ENCODE peak calls at places on chromosomes 16 and 17, in eight cellular contexts. One of them, this sample, is unnamed.

GRCh38 chr16:74563828-74564263 is 43.1 kb downstream of the GLG1 start:
- DNase-seq in endothelial cell: no peak
- DNase-seq in heart left ventricle: no peak
- DNase-seq in RWPE1: no peak
- DNase-seq in WTC11: no peak
- DNase-seq in transverse colon: no peak
- DNase-seq in lower leg skin: no peak
- DNase-seq in HCT116: peak
- DNase-seq in this sample: no peak

GRCh38 chr16:10114411-10114810 is 67.8 kb downstream of the GRIN2A start:
- DNase-seq in endothelial cell: no peak
- DNase-seq in heart left ventricle: no peak
- DNase-seq in RWPE1: no peak
- DNase-seq in WTC11: no peak
- DNase-seq in transverse colon: no peak
- DNase-seq in lower leg skin: no peak
- DNase-seq in HCT116: no peak
- DNase-seq in this sample: no peak

GRCh38 chr16:1335996-1336395 is 2.6 kb downstream of the BAIAP3 start:
- DNase-seq in endothelial cell: no peak
- DNase-seq in heart left ventricle: no peak
- DNase-seq in RWPE1: no peak
- DNase-seq in WTC11: peak
- DNase-seq in transverse colon: no peak
- DNase-seq in lower leg skin: no peak
- DNase-seq in HCT116: no peak
- DNase-seq in this sample: no peak

GRCh38 chr17:48444531-48445247 is 14.7 kb upstream of the SKAP1 start:
- DNase-seq in endothelial cell: no peak
- DNase-seq in heart left ventricle: no peak
- DNase-seq in RWPE1: no peak
- DNase-seq in WTC11: no peak
- DNase-seq in transverse colon: no peak
- DNase-seq in lower leg skin: no peak
- DNase-seq in HCT116: no peak
- DNase-seq in this sample: no peak

GRCh38 chr16:85157813-85158701 is 45.8 kb upstream of the CIBAR2 start:
- DNase-seq in endothelial cell: no peak
- DNase-seq in heart left ventricle: no peak
- DNase-seq in RWPE1: no peak
- DNase-seq in WTC11: peak
- DNase-seq in transverse colon: no peak
- DNase-seq in lower leg skin: no peak
- DNase-seq in HCT116: no peak
- DNase-seq in this sample: no peak

GRCh38 chr16:16163109-16163508 is 60.2 kb downstream of the ABCC6 start:
- DNase-seq in endothelial cell: no peak
- DNase-seq in heart left ventricle: no peak
- DNase-seq in RWPE1: no peak
- DNase-seq in WTC11: no peak
- DNase-seq in transverse colon: no peak
- DNase-seq in lower leg skin: no peak
- DNase-seq in HCT116: no peak
- DNase-seq in this sample: no peak

GRCh38 chr16:82655315-82655714 is 28.5 kb downstream of the CDH13 start:
- DNase-seq in endothelial cell: no peak
- DNase-seq in heart left ventricle: peak
- DNase-seq in RWPE1: no peak
- DNase-seq in WTC11: no peak
- DNase-seq in transverse colon: peak
- DNase-seq in lower leg skin: no peak
- DNase-seq in HCT116: no peak
- DNase-seq in this sample: no peak

GRCh38 chr17:67629963-67630320 is 87.8 kb upstream of the NOL11 start:
- DNase-seq in endothelial cell: no peak
- DNase-seq in heart left ventricle: no peak
- DNase-seq in RWPE1: peak
- DNase-seq in WTC11: no peak
- DNase-seq in transverse colon: no peak
- DNase-seq in lower leg skin: no peak
- DNase-seq in HCT116: peak
- DNase-seq in this sample: no peak

GRCh38 chr17:80696456-80696855 is 151.8 kb downstream of the RPTOR start:
- DNase-seq in endothelial cell: no peak
- DNase-seq in heart left ventricle: no peak
- DNase-seq in RWPE1: no peak
- DNase-seq in WTC11: no peak
- DNase-seq in transverse colon: no peak
- DNase-seq in lower leg skin: no peak
- DNase-seq in HCT116: no peak
- DNase-seq in this sample: no peak

GRCh38 chr16:50467943-50468748 is 80.0 kb upstream of the NKD1 start:
- DNase-seq in endothelial cell: peak
- DNase-seq in heart left ventricle: no peak
- DNase-seq in RWPE1: no peak
- DNase-seq in WTC11: peak
- DNase-seq in transverse colon: peak
- DNase-seq in lower leg skin: peak
- DNase-seq in HCT116: no peak
- DNase-seq in this sample: no peak

GRCh38 chr17:61479493-61480413 is 27.5 kb downstream of the TBX4 start:
- DNase-seq in endothelial cell: no peak
- DNase-seq in heart left ventricle: no peak
- DNase-seq in RWPE1: no peak
- DNase-seq in WTC11: no peak
- DNase-seq in transverse colon: no peak
- DNase-seq in lower leg skin: peak
- DNase-seq in HCT116: no peak
- DNase-seq in this sample: no peak

GRCh38 chr17:45363498-45363897 is 46.7 kb upstream of the MAP3K14 start:
- DNase-seq in endothelial cell: no peak
- DNase-seq in heart left ventricle: no peak
- DNase-seq in RWPE1: no peak
- DNase-seq in WTC11: no peak
- DNase-seq in transverse colon: no peak
- DNase-seq in lower leg skin: peak
- DNase-seq in HCT116: no peak
- DNase-seq in this sample: no peak

DNA sequence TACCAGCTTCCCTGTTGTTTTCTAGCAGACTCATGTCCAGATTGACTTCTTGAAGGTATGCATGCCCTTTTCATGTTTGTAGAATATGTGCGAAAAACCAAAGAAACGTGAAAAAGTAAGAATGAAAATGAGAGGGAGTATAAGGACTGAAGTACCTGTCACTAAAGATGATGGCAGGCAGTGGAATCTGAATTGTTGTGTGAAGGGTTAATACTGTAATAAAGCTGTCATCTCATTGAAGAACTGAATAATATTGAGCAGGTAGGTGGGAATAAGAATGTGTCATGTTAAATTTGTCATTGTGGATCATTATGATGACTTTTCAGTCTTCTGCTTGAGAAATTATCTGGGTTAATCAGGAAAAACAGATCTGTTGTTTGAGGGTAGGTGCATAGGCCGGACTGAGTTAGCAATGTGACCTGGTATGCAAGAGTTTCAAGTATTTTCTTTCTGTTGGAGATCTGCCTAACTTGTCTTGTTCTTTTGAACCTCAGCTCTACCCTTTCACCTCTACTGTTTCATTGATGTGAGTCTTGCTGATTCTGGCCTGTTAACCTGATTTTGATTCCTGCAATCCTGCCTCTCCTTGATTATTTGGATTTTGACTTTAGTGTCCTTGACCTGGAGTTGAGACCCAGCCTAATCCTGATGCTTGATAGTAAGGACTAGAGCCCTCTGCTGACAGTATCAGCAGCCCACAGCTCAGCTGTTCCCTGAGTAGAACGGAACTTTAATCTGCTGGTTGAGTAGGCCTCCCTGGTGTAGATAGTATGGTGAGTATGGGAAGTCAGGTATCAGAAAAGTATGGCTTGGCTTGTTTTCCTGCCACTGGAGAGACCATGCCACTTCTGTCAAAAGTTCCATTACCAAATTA is 64.6 kb downstream of the MAP2K4 start:
- DNase-seq in endothelial cell: no peak
- DNase-seq in heart left ventricle: no peak
- DNase-seq in RWPE1: no peak
- DNase-seq in WTC11: no peak
- DNase-seq in transverse colon: no peak
- DNase-seq in lower leg skin: no peak
- DNase-seq in HCT116: no peak
- DNase-seq in this sample: no peak
- TF ChIP-seq CTCF in endothelial cell: no peak
- TF ChIP-seq CTCF in heart left ventricle: peak
- TF ChIP-seq CTCF in RWPE1: no peak
- TF ChIP-seq CTCF in WTC11: no peak
- TF ChIP-seq CTCF in transverse colon: no peak
- TF ChIP-seq CTCF in lower leg skin: no peak
- TF ChIP-seq CTCF in HCT116: no peak
- TF ChIP-seq CTCF in this sample: no peak

DNA sequence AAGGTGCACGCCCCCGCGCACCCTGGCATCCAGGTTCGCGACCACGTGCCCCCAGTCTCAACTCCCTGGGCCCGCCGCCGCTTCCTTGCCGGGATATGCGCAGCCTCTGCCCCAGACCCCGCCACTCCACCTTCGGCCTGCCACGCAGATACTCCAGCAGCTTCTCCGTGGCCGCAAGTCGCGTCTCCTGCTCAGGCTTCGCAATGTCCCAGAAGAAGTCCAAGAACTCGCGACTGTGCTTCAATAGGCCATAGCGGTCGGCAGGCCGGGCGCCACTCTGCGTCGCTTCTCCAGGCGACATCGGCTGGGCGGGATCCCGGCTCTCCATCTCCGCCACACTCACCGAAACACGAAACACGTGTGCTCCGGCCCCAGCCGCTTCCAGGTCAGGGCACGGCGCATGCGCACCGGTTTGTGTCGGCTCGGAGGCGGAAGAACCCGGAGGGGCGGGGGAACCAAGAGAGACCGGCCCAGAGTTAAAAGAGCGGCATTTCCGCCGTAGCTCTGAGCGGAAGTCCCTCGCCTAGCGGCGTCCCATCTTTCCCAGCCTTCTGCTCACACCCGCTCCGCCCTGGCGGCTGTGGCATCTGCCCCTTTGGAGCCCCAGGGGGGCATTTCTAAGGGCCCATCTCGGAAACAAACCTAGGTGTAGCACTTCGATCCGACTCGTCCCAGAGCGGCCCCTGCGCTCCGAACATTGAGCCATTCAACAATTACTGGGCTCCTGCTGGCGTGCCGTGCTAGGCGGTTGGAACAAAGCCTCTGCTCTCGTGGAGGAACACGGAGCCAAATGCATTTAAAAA is at the start of gene MYBBP1A:
- DNase-seq in endothelial cell: peak
- DNase-seq in heart left ventricle: peak
- DNase-seq in RWPE1: peak
- DNase-seq in WTC11: peak
- DNase-seq in transverse colon: peak
- DNase-seq in lower leg skin: peak
- DNase-seq in HCT116: peak
- DNase-seq in this sample: peak
- TF ChIP-seq CTCF in endothelial cell: peak
- TF ChIP-seq CTCF in heart left ventricle: peak
- TF ChIP-seq CTCF in RWPE1: no peak
- TF ChIP-seq CTCF in WTC11: no peak
- TF ChIP-seq CTCF in transverse colon: peak
- TF ChIP-seq CTCF in lower leg skin: no peak
- TF ChIP-seq CTCF in HCT116: no peak
- TF ChIP-seq CTCF in this sample: peak

GRCh38 chr17:4551141-4551540 is 4.0 kb downstream of the MYBBP1A start:
- DNase-seq in endothelial cell: peak
- DNase-seq in heart left ventricle: no peak
- DNase-seq in RWPE1: no peak
- DNase-seq in WTC11: peak
- DNase-seq in transverse colon: no peak
- DNase-seq in lower leg skin: no peak
- DNase-seq in HCT116: no peak
- DNase-seq in this sample: no peak
- TF ChIP-seq CTCF in endothelial cell: peak
- TF ChIP-seq CTCF in heart left ventricle: no peak
- TF ChIP-seq CTCF in RWPE1: no peak
- TF ChIP-seq CTCF in WTC11: no peak
- TF ChIP-seq CTCF in transverse colon: no peak
- TF ChIP-seq CTCF in lower leg skin: no peak
- TF ChIP-seq CTCF in HCT116: peak
- TF ChIP-seq CTCF in this sample: no peak

GRCh38 chr16:3186946-3187690 is 886 bp upstream of the OR1F1 start:
- DNase-seq in endothelial cell: no peak
- DNase-seq in heart left ventricle: no peak
- DNase-seq in RWPE1: no peak
- DNase-seq in WTC11: no peak
- DNase-seq in transverse colon: no peak
- DNase-seq in lower leg skin: no peak
- DNase-seq in HCT116: no peak
- DNase-seq in this sample: no peak

GRCh38 chr16:3180445-3180878 is 7.5 kb upstream of the OR1F1 start:
- DNase-seq in endothelial cell: no peak
- DNase-seq in heart left ventricle: no peak
- DNase-seq in RWPE1: no peak
- DNase-seq in WTC11: peak
- DNase-seq in transverse colon: no peak
- DNase-seq in lower leg skin: no peak
- DNase-seq in HCT116: no peak
- DNase-seq in this sample: no peak

GRCh38 chr16:3183445-3184139 is 4.4 kb upstream of the OR1F1 start:
- DNase-seq in endothelial cell: peak
- DNase-seq in heart left ventricle: no peak
- DNase-seq in RWPE1: no peak
- DNase-seq in WTC11: peak
- DNase-seq in transverse colon: no peak
- DNase-seq in lower leg skin: no peak
- DNase-seq in HCT116: no peak
- DNase-seq in this sample: no peak

GRCh38 chr16:3179651-3180050 is 8.4 kb upstream of the OR1F1 start:
- DNase-seq in endothelial cell: no peak
- DNase-seq in heart left ventricle: no peak
- DNase-seq in RWPE1: no peak
- DNase-seq in WTC11: no peak
- DNase-seq in transverse colon: no peak
- DNase-seq in lower leg skin: no peak
- DNase-seq in HCT116: no peak
- DNase-seq in this sample: no peak

DNA sequence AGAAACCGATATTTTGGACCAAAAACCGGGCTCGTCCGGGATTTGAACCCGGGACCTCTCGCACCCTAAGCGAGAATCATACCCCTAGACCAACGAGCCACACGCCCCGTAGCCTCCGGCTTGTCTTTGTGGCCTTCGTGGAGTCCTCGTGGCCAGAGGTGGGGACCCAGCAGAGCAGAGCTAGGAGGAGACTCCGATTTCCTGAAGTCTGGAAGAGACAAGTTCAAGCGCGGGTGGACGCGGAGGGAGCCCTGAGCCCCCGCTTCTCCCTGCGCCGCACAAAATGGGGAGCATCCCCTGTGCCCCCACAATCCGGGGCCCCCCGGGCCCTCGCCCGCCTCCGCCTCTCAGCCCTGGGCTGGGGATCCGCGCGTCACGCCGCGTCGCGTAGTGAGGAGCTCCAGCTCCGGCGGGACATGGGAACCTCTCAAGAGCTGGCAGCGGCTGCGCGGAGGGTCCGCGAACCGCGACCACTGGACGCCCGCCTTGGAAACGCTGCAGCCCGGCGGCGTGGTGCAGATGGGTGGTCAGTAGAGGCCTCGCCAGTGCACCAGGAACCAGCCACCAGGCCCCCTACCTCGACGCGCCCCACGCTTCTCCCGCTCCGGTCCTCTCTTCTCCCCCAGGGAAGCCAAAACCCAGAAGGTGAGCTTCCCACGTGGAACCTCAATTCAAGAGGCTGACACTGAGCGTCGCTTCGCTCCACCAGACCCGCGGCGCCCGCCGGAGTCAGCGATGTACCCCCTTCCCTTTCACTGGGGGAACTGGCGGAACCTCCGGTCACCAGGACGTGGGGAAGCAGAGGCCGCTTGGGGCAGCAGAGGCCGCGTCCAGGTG is 5.2 kb upstream of the OR1F1 start:
- DNase-seq in endothelial cell: peak
- DNase-seq in heart left ventricle: no peak
- DNase-seq in RWPE1: no peak
- DNase-seq in WTC11: peak
- DNase-seq in transverse colon: peak
- DNase-seq in lower leg skin: no peak
- DNase-seq in HCT116: no peak
- DNase-seq in this sample: no peak
- TF ChIP-seq CTCF in endothelial cell: no peak
- TF ChIP-seq CTCF in heart left ventricle: peak
- TF ChIP-seq CTCF in RWPE1: no peak
- TF ChIP-seq CTCF in WTC11: no peak
- TF ChIP-seq CTCF in transverse colon: peak
- TF ChIP-seq CTCF in lower leg skin: no peak
- TF ChIP-seq CTCF in HCT116: no peak
- TF ChIP-seq CTCF in this sample: peak

This sample was measured in heart right ventricle.